ENCODE peak calls at places on chromosomes 2 and 18, in seven cellular contexts. Y, R, N, M, Z, X and I are unnamed samples.

GRCh38 chr18:58045265-58046086 is 1.4 kb downstream of the NEDD4L start:
- DNase-seq in M (peak), N (peak), Y (peak), Z (peak), R (peak), X (peak), I (peak)

GRCh38 chr18:6543330-6543908 is 128.7 kb upstream of the L3MBTL4 start:
- DNase-seq in Y (no peak), Z (no peak), N (no peak), M (peak), X (no peak), R (peak), I (peak)

GRCh38 chr2:216856666-216857065 is 3.2 kb downstream of the TNP1 start:
- DNase-seq in R (no peak), M (no peak), X (no peak), Z (no peak), N (no peak), Y (no peak), I (no peak)

GRCh38 chr2:215066138-215066537 is 72.3 kb downstream of the ABCA12 start:
- DNase-seq in Y (no peak), R (no peak), X (no peak), Z (no peak), N (no peak), M (no peak), I (no peak)

GRCh38 chr18:53028565-53028964 is 688.6 kb downstream of the DCC start:
- DNase-seq in N (no peak), X (no peak), Z (no peak), M (no peak), R (no peak), Y (no peak), I (no peak)

GRCh38 chr18:45197526-45197970 is 417.7 kb upstream of the SLC14A2 start:
- DNase-seq in M (no peak), Y (peak), X (peak), Z (no peak), N (no peak), R (no peak), I (no peak)

GRCh38 chr2:102509749-102510148 is 36.7 kb downstream of the SLC9A4 start:
- DNase-seq in Z (no peak), M (no peak), R (no peak), Y (no peak), X (no peak), N (no peak), I (no peak)

GRCh38 chr2:46001290-46001689 is 295.9 kb upstream of the EPAS1 start:
- DNase-seq in N (no peak), Z (no peak), X (no peak), M (no peak), Y (no peak), R (no peak), I (no peak)

GRCh38 chr2:221347471-221347870 is 224.6 kb downstream of the EPHA4 start:
- DNase-seq in X (no peak), R (peak), M (no peak), Y (no peak), Z (no peak), N (no peak), I (no peak)

GRCh38 chr2:150150137-150150536 is 337.3 kb downstream of the RND3 start:
- DNase-seq in M (no peak), Z (no peak), Y (no peak), N (no peak), R (no peak), X (no peak), I (no peak)

GRCh38 chr2:20656561-20656960 is 5.7 kb upstream of the HS1BP3 start:
- DNase-seq in N (no peak), Y (no peak), Z (no peak), M (no peak), R (no peak), X (no peak), I (no peak)

GRCh38 chr2:83068706-83069105 is 1390.4 kb downstream of the SUCLG1 start:
- DNase-seq in Z (no peak), X (no peak), R (peak), M (no peak), Y (no peak), N (no peak), I (no peak)

GRCh38 chr2:98560256-98560771 is 48.0 kb downstream of the COA5 start:
- DNase-seq in X (no peak), Z (no peak), Y (no peak), N (peak), M (no peak), R (peak), I (no peak)

GRCh38 chr2:169386621-169387235 is 24.4 kb upstream of the LRP2 start:
- DNase-seq in Y (no peak), M (no peak), Z (no peak), X (no peak), N (no peak), R (no peak), I (no peak)

GRCh38 chr2:76019130-76019529 is 308.4 kb upstream of the GCFC2 start:
- DNase-seq in X (no peak), N (no peak), R (no peak), Y (no peak), M (no peak), Z (no peak), I (peak)

GRCh38 chr2:211854832-211855231 is 683.8 kb downstream of the ERBB4 start:
- DNase-seq in Y (no peak), R (no peak), M (no peak), X (no peak), N (no peak), Z (no peak), I (no peak)

GRCh38 chr2:166419616-166419934 is 43.8 kb upstream of the SCN9A start:
- DNase-seq in X (no peak), Y (no peak), N (no peak), R (peak), Z (no peak), M (no peak), I (peak)

GRCh38 chr2:134457353-134457752 is 203.5 kb downstream of the MGAT5 start:
- DNase-seq in X (no peak), R (no peak), M (no peak), N (no peak), Y (no peak), Z (no peak), I (no peak)

GRCh38 chr2:101696272-101697123 is 1.0 kb upstream of the MAP4K4 start:
- DNase-seq in M (no peak), R (peak), Y (no peak), Z (peak), X (peak), N (peak), I (peak)

GRCh38 chr2:42217914-42218313 is 48.8 kb downstream of the EML4 start:
- DNase-seq in X (no peak), R (no peak), Y (no peak), Z (no peak), N (no peak), M (no peak), I (no peak)

GRCh38 chr2:218290316-218291261 is 1.7 kb downstream of the TMBIM1 start:
- DNase-seq in N (no peak), X (no peak), Z (no peak), R (no peak), M (no peak), Y (no peak), I (no peak)

GRCh38 chr2:32427672-32428622 is 71.1 kb downstream of the BIRC6 start:
- DNase-seq in Z (no peak), X (peak), R (no peak), N (no peak), Y (no peak), M (no peak), I (peak)

GRCh38 chr2:190849774-190850173 is 30.8 kb upstream of the GLS start:
- DNase-seq in X (no peak), R (peak), Z (no peak), Y (no peak), N (no peak), M (no peak), I (no peak)

GRCh38 chr2:133573771-133574170 is 5.5 kb upstream of the NCKAP5 start:
- DNase-seq in M (no peak), Z (no peak), N (no peak), R (no peak), X (no peak), Y (no peak), I (no peak)

GRCh38 chr2:205405194-205405593 is 277.1 kb upstream of the NRP2 start:
- DNase-seq in R (peak), Z (no peak), Y (no peak), M (no peak), N (no peak), X (no peak), I (no peak)

GRCh38 chr2:64137996-64138395 is 6.2 kb downstream of the PELI1 start:
- DNase-seq in Y (no peak), R (no peak), N (no peak), X (no peak), M (no peak), Z (no peak), I (no peak)

GRCh38 chr2:212640428-212640827 is 101.8 kb upstream of the ERBB4 start:
- DNase-seq in N (no peak), X (no peak), Y (no peak), R (no peak), Z (no peak), M (no peak), I (no peak)

GRCh38 chr2:164621761-164622105 is 451 bp upstream of the GRB14 start:
- DNase-seq in Z (no peak), N (no peak), M (peak), Y (no peak), X (no peak), R (peak), I (peak)

GRCh38 chr2:171136024-171136423 is 24.7 kb downstream of the TLK1 start:
- DNase-seq in Z (no peak), X (no peak), M (no peak), Y (no peak), R (no peak), N (no peak), I (no peak)

GRCh38 chr2:96534131-96534530 is 2.4 kb upstream of the ARID5A start:
- DNase-seq in Z (no peak), Y (no peak), X (no peak), M (no peak), R (no peak), N (no peak), I (no peak)

GRCh38 chr18:9237982-9238381 is 96.6 kb upstream of the TWSG1 start:
- DNase-seq in Z (no peak), X (no peak), Y (no peak), R (no peak), N (peak), M (no peak), I (no peak)

GRCh38 chr18:69580107-69580506 is 179.4 kb downstream of the DOK6 start:
- DNase-seq in R (peak), M (no peak), X (peak), Y (no peak), Z (no peak), N (no peak), I (peak)

GRCh38 chr2:24489942-24490673 is 946 bp upstream of the NCOA1 start:
- DNase-seq in Z (no peak), M (peak), N (no peak), R (peak), X (no peak), Y (no peak), I (no peak)

GRCh38 chr18:25736516-25736915 is 353.9 kb downstream of the SS18 start:
- DNase-seq in N (no peak), R (peak), M (no peak), Z (no peak), Y (no peak), X (no peak), I (no peak)

GRCh38 chr2:181685150-181685688 is 4.9 kb upstream of the NEUROD1 start:
- DNase-seq in N (no peak), Y (no peak), R (peak), X (no peak), M (no peak), Z (no peak), I (peak)

GRCh38 chr2:236157366-236157765 is 10.8 kb downstream of the GBX2 start:
- DNase-seq in R (no peak), Z (no peak), X (no peak), M (no peak), Y (no peak), N (no peak), I (no peak)

GRCh38 chr2:239612133-239612532 is 211.3 kb upstream of the HDAC4 start:
- DNase-seq in Y (no peak), M (no peak), R (no peak), Z (no peak), N (no peak), X (no peak), I (no peak)

GRCh38 chr2:219530048-219530963 is 13.3 kb downstream of the CHPF start:
- DNase-seq in M (peak), R (peak), Z (peak), N (peak), X (peak), Y (peak), I (peak)